ENCODE peak calls at places on chromosomes 3 and 15, in ten cellular contexts. One of them, this sample, is unnamed.

GRCh38 chr3:174659516-174659915 is 199.6 kb upstream of the NAALADL2 start:
- DNase-seq in CD4-positive, alpha-beta T cell: no peak
- DNase-seq in tibial artery: no peak
- DNase-seq in psoas muscle: no peak
- DNase-seq in WERI-Rb-1: peak; percentile 12
- DNase-seq in PC-3: no peak
- DNase-seq in endodermal cell: peak; percentile 43
- DNase-seq in heart left ventricle: no peak
- DNase-seq in esophagus squamous epithelium: no peak
- DNase-seq in A549: no peak
- DNase-seq in this sample: peak; percentile 20

GRCh38 chr15:101841656-101842055 is 29.7 kb downstream of the OR4F15 start:
- DNase-seq in endodermal cell: no peak
- DNase-seq in PC-3: no peak
- DNase-seq in A549: no peak
- DNase-seq in tibial artery: no peak
- DNase-seq in WERI-Rb-1: no peak
- DNase-seq in heart left ventricle: no peak
- DNase-seq in esophagus squamous epithelium: no peak
- DNase-seq in CD4-positive, alpha-beta T cell: no peak
- DNase-seq in psoas muscle: no peak
- DNase-seq in this sample: peak; percentile 6

GRCh38 chr15:76012021-76012551 is at the start of gene NRG4:
- DNase-seq in esophagus squamous epithelium: no peak
- DNase-seq in endodermal cell: no peak
- DNase-seq in WERI-Rb-1: no peak
- DNase-seq in heart left ventricle: no peak
- DNase-seq in A549: peak; percentile 71
- DNase-seq in PC-3: peak; percentile 20
- DNase-seq in CD4-positive, alpha-beta T cell: no peak
- DNase-seq in tibial artery: no peak
- DNase-seq in psoas muscle: peak; percentile 61
- DNase-seq in this sample: no peak

GRCh38 chr15:74144153-74144775 is 13.9 kb downstream of the ISLR2 start:
- DNase-seq in psoas muscle: no peak
- DNase-seq in esophagus squamous epithelium: no peak
- DNase-seq in CD4-positive, alpha-beta T cell: no peak
- DNase-seq in WERI-Rb-1: peak; percentile 64
- DNase-seq in heart left ventricle: no peak
- DNase-seq in PC-3: no peak
- DNase-seq in endodermal cell: peak; percentile 82
- DNase-seq in A549: peak; percentile 68
- DNase-seq in tibial artery: no peak
- DNase-seq in this sample: no peak

GRCh38 chr3:133447751-133448477 is 48.1 kb downstream of the BFSP2 start:
- DNase-seq in tibial artery: no peak
- DNase-seq in WERI-Rb-1: no peak
- DNase-seq in heart left ventricle: no peak
- DNase-seq in CD4-positive, alpha-beta T cell: no peak
- DNase-seq in esophagus squamous epithelium: no peak
- DNase-seq in endodermal cell: no peak
- DNase-seq in psoas muscle: no peak
- DNase-seq in PC-3: no peak
- DNase-seq in A549: no peak
- DNase-seq in this sample: no peak

GRCh38 chr3:72590732-72591192 is 257.5 kb downstream of the SHQ1 start:
- DNase-seq in psoas muscle: no peak
- DNase-seq in WERI-Rb-1: no peak
- DNase-seq in A549: no peak
- DNase-seq in heart left ventricle: no peak
- DNase-seq in CD4-positive, alpha-beta T cell: no peak
- DNase-seq in esophagus squamous epithelium: no peak
- DNase-seq in tibial artery: no peak
- DNase-seq in endodermal cell: peak; percentile 56
- DNase-seq in PC-3: no peak
- DNase-seq in this sample: peak; percentile 94

GRCh38 chr3:13143381-13144004 is 70.3 kb upstream of the IQSEC1 start:
- DNase-seq in heart left ventricle: no peak
- DNase-seq in PC-3: no peak
- DNase-seq in A549: no peak
- DNase-seq in WERI-Rb-1: no peak
- DNase-seq in CD4-positive, alpha-beta T cell: no peak
- DNase-seq in psoas muscle: no peak
- DNase-seq in tibial artery: peak; percentile 15
- DNase-seq in endodermal cell: peak; percentile 39
- DNase-seq in esophagus squamous epithelium: no peak
- DNase-seq in this sample: no peak

GRCh38 chr15:59703979-59704796 is 15.1 kb upstream of the BNIP2 start:
- DNase-seq in PC-3: no peak
- DNase-seq in WERI-Rb-1: no peak
- DNase-seq in A549: peak; percentile 53
- DNase-seq in heart left ventricle: no peak
- DNase-seq in esophagus squamous epithelium: no peak
- DNase-seq in tibial artery: no peak
- DNase-seq in psoas muscle: peak; percentile 73
- DNase-seq in CD4-positive, alpha-beta T cell: no peak
- DNase-seq in endodermal cell: no peak
- DNase-seq in this sample: no peak

GRCh38 chr3:192875971-192876565 is 41.6 kb downstream of the MB21D2 start:
- DNase-seq in heart left ventricle: no peak
- DNase-seq in tibial artery: no peak
- DNase-seq in A549: no peak
- DNase-seq in esophagus squamous epithelium: no peak
- DNase-seq in psoas muscle: no peak
- DNase-seq in PC-3: peak; percentile 45
- DNase-seq in CD4-positive, alpha-beta T cell: no peak
- DNase-seq in endodermal cell: no peak
- DNase-seq in WERI-Rb-1: no peak
- DNase-seq in this sample: no peak

GRCh38 chr3:135991621-135992020 is 26.1 kb downstream of the PPP2R3A start:
- DNase-seq in PC-3: no peak
- DNase-seq in esophagus squamous epithelium: no peak
- DNase-seq in WERI-Rb-1: no peak
- DNase-seq in A549: no peak
- DNase-seq in psoas muscle: no peak
- DNase-seq in tibial artery: no peak
- DNase-seq in endodermal cell: no peak
- DNase-seq in CD4-positive, alpha-beta T cell: no peak
- DNase-seq in heart left ventricle: no peak
- DNase-seq in this sample: no peak

GRCh38 chr15:89841306-89841705 is 26.7 kb upstream of the ANPEP start:
- DNase-seq in psoas muscle: no peak
- DNase-seq in esophagus squamous epithelium: no peak
- DNase-seq in endodermal cell: no peak
- DNase-seq in A549: no peak
- DNase-seq in tibial artery: no peak
- DNase-seq in CD4-positive, alpha-beta T cell: no peak
- DNase-seq in heart left ventricle: no peak
- DNase-seq in WERI-Rb-1: no peak
- DNase-seq in PC-3: no peak
- DNase-seq in this sample: no peak

GRCh38 chr3:106299300-106300098 is 430.7 kb upstream of the CBLB start:
- DNase-seq in tibial artery: no peak
- DNase-seq in esophagus squamous epithelium: no peak
- DNase-seq in heart left ventricle: no peak
- DNase-seq in WERI-Rb-1: no peak
- DNase-seq in psoas muscle: no peak
- DNase-seq in PC-3: no peak
- DNase-seq in CD4-positive, alpha-beta T cell: no peak
- DNase-seq in endodermal cell: no peak
- DNase-seq in A549: peak; percentile 9
- DNase-seq in this sample: no peak

GRCh38 chr3:51722362-51722761 is 15.5 kb downstream of the GRM2 start:
- DNase-seq in endodermal cell: no peak
- DNase-seq in tibial artery: no peak
- DNase-seq in PC-3: peak; percentile 17
- DNase-seq in psoas muscle: no peak
- DNase-seq in A549: peak; percentile 15
- DNase-seq in CD4-positive, alpha-beta T cell: no peak
- DNase-seq in heart left ventricle: no peak
- DNase-seq in WERI-Rb-1: no peak
- DNase-seq in esophagus squamous epithelium: no peak
- DNase-seq in this sample: no peak

GRCh38 chr3:38655708-38656300 is 6.3 kb upstream of the SCN5A start:
- DNase-seq in tibial artery: no peak
- DNase-seq in PC-3: peak; percentile 72
- DNase-seq in endodermal cell: peak; percentile 75
- DNase-seq in CD4-positive, alpha-beta T cell: no peak
- DNase-seq in WERI-Rb-1: peak; percentile 39
- DNase-seq in A549: peak; percentile 64
- DNase-seq in heart left ventricle: no peak
- DNase-seq in esophagus squamous epithelium: no peak
- DNase-seq in psoas muscle: no peak
- DNase-seq in this sample: peak; percentile 85

DNA sequence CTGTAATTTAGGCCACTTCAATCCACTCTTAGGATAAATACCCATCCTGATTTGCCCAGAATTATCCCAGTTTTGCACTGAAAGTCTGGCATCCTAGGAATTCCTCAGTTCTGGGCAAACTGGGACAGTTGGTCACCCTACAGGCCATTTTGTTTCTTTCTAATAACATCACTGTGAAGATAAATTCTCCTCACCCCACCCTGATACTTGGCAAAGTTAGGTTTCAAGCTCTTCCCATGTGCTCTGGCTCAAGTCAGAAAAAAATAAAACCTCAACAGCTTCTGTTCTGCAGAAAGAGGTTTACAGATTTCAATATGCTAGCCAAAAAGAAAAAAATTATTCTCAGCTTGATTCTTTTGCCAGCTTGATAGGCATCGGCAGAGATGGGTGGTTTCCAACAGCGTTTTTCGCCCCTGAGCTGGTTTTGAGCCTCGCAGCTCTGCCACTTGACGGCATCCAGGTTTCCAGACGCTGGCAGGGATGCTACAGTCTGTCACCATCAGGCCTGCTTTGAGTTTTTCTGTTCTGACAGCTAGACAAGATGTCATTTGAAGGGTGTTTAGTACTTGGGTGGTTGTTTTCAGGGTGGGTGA is 171.4 kb downstream of the SSR3 start:
- DNase-seq in heart left ventricle: no peak
- DNase-seq in CD4-positive, alpha-beta T cell: no peak
- DNase-seq in endodermal cell: no peak
- DNase-seq in psoas muscle: no peak
- DNase-seq in A549: no peak
- DNase-seq in PC-3: no peak
- DNase-seq in esophagus squamous epithelium: no peak
- DNase-seq in tibial artery: no peak
- DNase-seq in WERI-Rb-1: no peak
- DNase-seq in this sample: no peak
- H3K27ac ChIP-seq in heart left ventricle: peak overlapping the region; percentile 24
- H3K27ac ChIP-seq in CD4-positive, alpha-beta T cell: no peak overlapping the region
- H3K27ac ChIP-seq in endodermal cell: no peak overlapping the region
- H3K27ac ChIP-seq in psoas muscle: no peak overlapping the region
- H3K27ac ChIP-seq in A549: no peak overlapping the region
- H3K27ac ChIP-seq in PC-3: no peak overlapping the region
- H3K27ac ChIP-seq in esophagus squamous epithelium: no peak overlapping the region
- H3K27ac ChIP-seq in tibial artery: peak overlapping the region; percentile 43
- H3K27ac ChIP-seq in WERI-Rb-1: no peak overlapping the region
- H3K27ac ChIP-seq in this sample: no peak overlapping the region

DNA sequence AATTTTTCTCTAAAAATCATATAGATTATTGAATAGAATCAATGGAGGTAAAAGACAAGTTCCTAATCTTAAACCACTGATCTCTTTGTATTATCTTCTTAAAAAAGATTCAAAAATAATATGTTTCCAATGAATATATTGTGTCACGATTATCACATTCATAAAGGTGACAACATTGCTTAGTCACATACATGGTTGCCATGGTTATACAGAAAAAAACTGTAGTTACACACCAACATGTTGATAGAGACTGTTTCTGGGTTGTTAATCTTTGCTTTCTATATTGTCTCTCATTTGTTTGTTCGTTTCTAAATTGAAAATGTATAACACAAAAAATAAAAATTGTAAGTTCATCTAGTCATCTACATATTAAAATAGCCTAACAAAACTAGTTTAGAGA is 376.0 kb upstream of the ALCAM start:
- DNase-seq in PC-3: no peak
- DNase-seq in WERI-Rb-1: no peak
- DNase-seq in endodermal cell: no peak
- DNase-seq in psoas muscle: no peak
- DNase-seq in heart left ventricle: no peak
- DNase-seq in A549: no peak
- DNase-seq in tibial artery: no peak
- DNase-seq in CD4-positive, alpha-beta T cell: no peak
- DNase-seq in esophagus squamous epithelium: no peak
- DNase-seq in this sample: no peak
- H3K27ac ChIP-seq in PC-3: no peak overlapping the region
- H3K27ac ChIP-seq in WERI-Rb-1: no peak overlapping the region
- H3K27ac ChIP-seq in endodermal cell: no peak overlapping the region
- H3K27ac ChIP-seq in psoas muscle: no peak overlapping the region
- H3K27ac ChIP-seq in heart left ventricle: no peak overlapping the region
- H3K27ac ChIP-seq in A549: no peak overlapping the region
- H3K27ac ChIP-seq in tibial artery: no peak overlapping the region
- H3K27ac ChIP-seq in CD4-positive, alpha-beta T cell: no peak overlapping the region
- H3K27ac ChIP-seq in esophagus squamous epithelium: no peak overlapping the region
- H3K27ac ChIP-seq in this sample: no peak overlapping the region

DNA sequence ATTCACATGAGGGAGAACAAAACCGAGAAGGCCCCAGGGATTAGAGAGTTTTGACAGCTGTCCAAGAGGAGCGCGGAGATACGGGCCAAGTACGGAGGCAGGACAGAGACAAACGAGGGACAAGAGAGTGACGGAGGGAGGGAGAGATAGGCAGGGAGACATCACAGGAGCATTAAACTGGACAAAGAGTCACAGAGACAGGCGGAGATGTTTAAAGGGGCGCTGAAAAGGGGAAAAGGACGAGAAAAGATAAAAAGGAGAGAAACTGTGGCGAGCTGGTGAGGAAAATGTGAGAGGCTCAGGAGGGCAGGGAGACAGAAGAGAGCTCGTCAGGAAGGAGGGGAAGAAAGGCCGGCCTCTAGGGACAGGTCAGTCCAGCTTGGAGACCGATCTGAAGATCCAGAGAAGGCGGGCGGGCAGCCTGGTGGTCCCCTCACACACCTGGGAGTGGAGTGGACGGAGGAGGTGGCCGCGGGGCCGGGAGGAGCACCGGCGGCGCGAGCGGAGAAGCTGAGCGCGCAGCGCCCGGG is 40.5 kb upstream of the ROPN1 start:
- DNase-seq in CD4-positive, alpha-beta T cell: no peak
- DNase-seq in PC-3: peak; percentile 15
- DNase-seq in heart left ventricle: peak; percentile 83
- DNase-seq in WERI-Rb-1: peak; percentile 86
- DNase-seq in tibial artery: peak; percentile 42
- DNase-seq in A549: no peak
- DNase-seq in psoas muscle: peak; percentile 73
- DNase-seq in esophagus squamous epithelium: no peak
- DNase-seq in endodermal cell: no peak
- DNase-seq in this sample: peak; percentile 74
- H3K27ac ChIP-seq in CD4-positive, alpha-beta T cell: no peak overlapping the region
- H3K27ac ChIP-seq in PC-3: no peak overlapping the region
- H3K27ac ChIP-seq in heart left ventricle: peak overlapping the region; percentile 98
- H3K27ac ChIP-seq in WERI-Rb-1: peak overlapping the region; percentile 97
- H3K27ac ChIP-seq in tibial artery: peak overlapping the region; percentile 86
- H3K27ac ChIP-seq in A549: peak overlapping the region; percentile 97
- H3K27ac ChIP-seq in psoas muscle: peak overlapping the region; percentile 88
- H3K27ac ChIP-seq in esophagus squamous epithelium: peak overlapping the region; percentile 64
- H3K27ac ChIP-seq in endodermal cell: peak overlapping the region; percentile 94
- H3K27ac ChIP-seq in this sample: peak overlapping the region; percentile 78

DNA sequence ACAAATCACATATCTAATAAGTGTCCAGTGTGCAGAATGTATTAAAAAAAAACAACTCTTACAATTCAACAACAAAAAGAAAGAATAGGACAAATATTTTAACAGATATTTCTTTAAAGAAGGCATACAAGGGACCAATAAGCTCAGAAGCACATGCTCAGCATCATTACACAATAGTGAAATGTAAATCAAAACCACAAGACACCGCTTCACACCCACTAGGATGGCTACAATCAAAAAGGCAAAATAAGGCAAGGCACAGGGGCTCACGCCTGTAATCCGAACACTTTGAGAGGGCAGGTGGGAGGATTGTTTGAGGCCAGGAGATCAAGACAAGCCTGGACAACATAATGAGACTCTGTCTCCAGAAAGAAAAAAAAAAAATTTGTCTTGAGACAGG is 255.6 kb downstream of the MAGI1 start:
- DNase-seq in WERI-Rb-1: no peak
- DNase-seq in A549: no peak
- DNase-seq in heart left ventricle: no peak
- DNase-seq in CD4-positive, alpha-beta T cell: no peak
- DNase-seq in esophagus squamous epithelium: no peak
- DNase-seq in PC-3: no peak
- DNase-seq in endodermal cell: no peak
- DNase-seq in tibial artery: no peak
- DNase-seq in psoas muscle: no peak
- DNase-seq in this sample: no peak
- H3K27ac ChIP-seq in WERI-Rb-1: no peak overlapping the region
- H3K27ac ChIP-seq in A549: no peak overlapping the region
- H3K27ac ChIP-seq in heart left ventricle: no peak overlapping the region
- H3K27ac ChIP-seq in CD4-positive, alpha-beta T cell: no peak overlapping the region
- H3K27ac ChIP-seq in esophagus squamous epithelium: no peak overlapping the region
- H3K27ac ChIP-seq in PC-3: no peak overlapping the region
- H3K27ac ChIP-seq in endodermal cell: no peak overlapping the region
- H3K27ac ChIP-seq in tibial artery: no peak overlapping the region
- H3K27ac ChIP-seq in psoas muscle: no peak overlapping the region
- H3K27ac ChIP-seq in this sample: no peak overlapping the region